ENCODE peak calls at places on chromosome 13, in five cellular contexts. J is naive B cell, L is nucleus accumbens, D is HAP-1, V is germinal center. A is an unnamed sample.

GRCh38 chr13:30113983-30114491 is 193.3 kb downstream of the KATNAL1 start:
- DNase-seq in J (no peak), L (no peak), D (no peak), V (no peak), A (no peak)

GRCh38 chr13:68748038-68748437 is 1359.6 kb upstream of the ATXN8OS start:
- DNase-seq in J (no peak), L (no peak), D (no peak), V (no peak), A (no peak)

GRCh38 chr13:76948139-76948538 is at the start of gene ACOD1:
- DNase-seq in J (no peak), L (no peak), D (no peak), V (no peak), A (no peak)

GRCh38 chr13:36858285-36858684 is 39.3 kb downstream of the RFXAP start:
- DNase-seq in J (no peak), L (no peak), D (peak), V (peak), A (peak)

GRCh38 chr13:24008679-24009078 is 111.4 kb upstream of the C1QTNF9B start:
- DNase-seq in J (no peak), L (no peak), D (no peak), V (no peak), A (no peak)

GRCh38 chr13:30333601-30334000 is 26.2 kb upstream of the KATNAL1 start:
- DNase-seq in J (no peak), L (no peak), D (no peak), V (peak), A (no peak)

GRCh38 chr13:31790992-31791391 is 51.7 kb downstream of the RXFP2 start:
- DNase-seq in J (no peak), L (no peak), D (no peak), V (no peak), A (no peak)

GRCh38 chr13:97574926-97575325 is 141.0 kb downstream of the RAP2A start:
- DNase-seq in J (no peak), L (no peak), D (peak), V (no peak), A (peak)

GRCh38 chr13:76647550-76647949 is 238.7 kb downstream of the KCTD12 start:
- DNase-seq in J (no peak), L (no peak), D (no peak), V (no peak), A (no peak)

GRCh38 chr13:60435762-60436374 is 38.8 kb downstream of the TDRD3 start:
- DNase-seq in J (no peak), L (no peak), D (no peak), V (no peak), A (no peak)

GRCh38 chr13:37194428-37194861 is 89.0 kb upstream of the CSNK1A1L start:
- DNase-seq in J (no peak), L (no peak), D (no peak), V (no peak), A (no peak)

GRCh38 chr13:65497265-65497664 is 1732.9 kb downstream of the PCDH9 start:
- DNase-seq in J (no peak), L (no peak), D (no peak), V (no peak), A (no peak)

GRCh38 chr13:46489586-46490023 is 63.4 kb upstream of the LRCH1 start:
- DNase-seq in J (no peak), L (no peak), D (no peak), V (no peak), A (no peak)

GRCh38 chr13:73938375-73939070 is 195.7 kb downstream of the KLF12 start:
- DNase-seq in J (no peak), L (no peak), D (no peak), V (no peak), A (no peak)